ENCODE peak calls at places on chromosomes 6 and 20, in seven cellular contexts. One of them, this sample, is unnamed. For H3K4me1, the result is how much of the 10 kb centered on the place peaks cover.

GRCh38 chr6:121998631-121999030 is 400.8 kb upstream of the HSF2 start:
- DNase-seq in IMR-90: no peak
- DNase-seq in H9: no peak
- DNase-seq in mesendoderm: no peak
- DNase-seq in H1: no peak
- DNase-seq in trophoblast cell: no peak
- DNase-seq in neuronal stem cell: no peak
- DNase-seq in this sample: no peak

GRCh38 chr6:100472674-100473073 is 8.0 kb upstream of the SIM1 start:
- DNase-seq in mesendoderm: no peak
- DNase-seq in H9: no peak
- DNase-seq in H1: no peak
- DNase-seq in IMR-90: peak
- DNase-seq in trophoblast cell: peak
- DNase-seq in neuronal stem cell: no peak
- DNase-seq in this sample: peak

GRCh38 chr6:82955841-82956240 is 109.8 kb downstream of the UBE3D start:
- DNase-seq in neuronal stem cell: no peak
- DNase-seq in H1: no peak
- DNase-seq in H9: no peak
- DNase-seq in IMR-90: peak
- DNase-seq in trophoblast cell: peak
- DNase-seq in mesendoderm: no peak
- DNase-seq in this sample: peak

GRCh38 chr20:41356951-41357350 is 9.7 kb downstream of the EMILIN3 start:
- DNase-seq in H1: no peak
- DNase-seq in IMR-90: no peak
- DNase-seq in neuronal stem cell: no peak
- DNase-seq in H9: no peak
- DNase-seq in mesendoderm: no peak
- DNase-seq in trophoblast cell: no peak
- DNase-seq in this sample: no peak

GRCh38 chr6:37480951-37481597 is 18.6 kb downstream of the CCDC167 start:
- DNase-seq in mesendoderm: no peak
- DNase-seq in H1: no peak
- DNase-seq in trophoblast cell: no peak
- DNase-seq in IMR-90: no peak
- DNase-seq in H9: no peak
- DNase-seq in neuronal stem cell: no peak
- DNase-seq in this sample: no peak

GRCh38 chr20:35663813-35664543 is 722 bp downstream of the CPNE1 start:
- DNase-seq in IMR-90: peak
- DNase-seq in trophoblast cell: no peak
- DNase-seq in H9: peak
- DNase-seq in mesendoderm: peak
- DNase-seq in neuronal stem cell: peak
- DNase-seq in H1: no peak
- DNase-seq in this sample: peak

GRCh38 chr6:52976591-52977035 is 18.5 kb downstream of the GSTA4 start:
- DNase-seq in trophoblast cell: peak
- DNase-seq in mesendoderm: peak
- DNase-seq in IMR-90: no peak
- DNase-seq in neuronal stem cell: no peak
- DNase-seq in H1: no peak
- DNase-seq in H9: no peak
- DNase-seq in this sample: no peak

GRCh38 chr20:13099676-13100075 is 90.9 kb downstream of the SPTLC3 start:
- DNase-seq in neuronal stem cell: no peak
- DNase-seq in mesendoderm: no peak
- DNase-seq in H9: no peak
- DNase-seq in trophoblast cell: peak
- DNase-seq in IMR-90: peak
- DNase-seq in H1: no peak
- DNase-seq in this sample: no peak

GRCh38 chr20:61636531-61637116 is 384.6 kb downstream of the CDH4 start:
- DNase-seq in trophoblast cell: no peak
- DNase-seq in neuronal stem cell: no peak
- DNase-seq in IMR-90: no peak
- DNase-seq in H9: no peak
- DNase-seq in mesendoderm: no peak
- DNase-seq in H1: no peak
- DNase-seq in this sample: no peak

GRCh38 chr6:26195376-26195923 is 108.2 kb downstream of the HFE start:
- DNase-seq in H1: no peak
- DNase-seq in neuronal stem cell: peak
- DNase-seq in IMR-90: peak
- DNase-seq in H9: peak
- DNase-seq in mesendoderm: peak
- DNase-seq in trophoblast cell: peak
- DNase-seq in this sample: peak

GRCh38 chr6:166025149-166025898 is 142.3 kb downstream of the TBXT start:
- DNase-seq in trophoblast cell: no peak
- DNase-seq in H1: no peak
- DNase-seq in H9: no peak
- DNase-seq in mesendoderm: no peak
- DNase-seq in neuronal stem cell: no peak
- DNase-seq in IMR-90: peak
- DNase-seq in this sample: peak

GRCh38 chr6:119887671-119888070 is 538.1 kb upstream of the MAN1A1 start:
- DNase-seq in IMR-90: no peak
- DNase-seq in H9: no peak
- DNase-seq in mesendoderm: no peak
- DNase-seq in trophoblast cell: no peak
- DNase-seq in H1: no peak
- DNase-seq in neuronal stem cell: no peak
- DNase-seq in this sample: no peak

GRCh38 chr6:119891638-119892037 is 542.1 kb upstream of the MAN1A1 start:
- DNase-seq in neuronal stem cell: no peak
- DNase-seq in H9: no peak
- DNase-seq in IMR-90: no peak
- DNase-seq in mesendoderm: no peak
- DNase-seq in H1: no peak
- DNase-seq in trophoblast cell: no peak
- DNase-seq in this sample: no peak

GRCh38 chr6:119891206-119891605 is 541.6 kb upstream of the MAN1A1 start:
- DNase-seq in IMR-90: no peak
- DNase-seq in mesendoderm: no peak
- DNase-seq in trophoblast cell: peak
- DNase-seq in H9: no peak
- DNase-seq in H1: no peak
- DNase-seq in neuronal stem cell: no peak
- DNase-seq in this sample: no peak

GRCh38 chr6:119894801-119895200 is 545.2 kb upstream of the MAN1A1 start:
- DNase-seq in neuronal stem cell: no peak
- DNase-seq in trophoblast cell: no peak
- DNase-seq in H1: no peak
- DNase-seq in IMR-90: no peak
- DNase-seq in mesendoderm: no peak
- DNase-seq in H9: no peak
- DNase-seq in this sample: no peak

GRCh38 chr6:119890470-119890869 is 540.9 kb upstream of the MAN1A1 start:
- DNase-seq in neuronal stem cell: no peak
- DNase-seq in trophoblast cell: peak
- DNase-seq in mesendoderm: peak
- DNase-seq in IMR-90: no peak
- DNase-seq in H1: no peak
- DNase-seq in H9: no peak
- DNase-seq in this sample: no peak
- H3K4ac ChIP-seq in neuronal stem cell: no peak
- H3K4ac ChIP-seq in trophoblast cell: no peak
- H3K4ac ChIP-seq in mesendoderm: no peak
- H3K4ac ChIP-seq in IMR-90: no peak
- H3K4ac ChIP-seq in H1: no peak
- H3K4ac ChIP-seq in H9: no peak
- H3K4ac ChIP-seq in this sample: no peak

GRCh38 chr6:98827295-98828159 is 6.8 kb upstream of the POU3F2 start:
- DNase-seq in IMR-90: no peak
- DNase-seq in H9: peak
- DNase-seq in neuronal stem cell: peak
- DNase-seq in H1: no peak
- DNase-seq in mesendoderm: peak
- DNase-seq in trophoblast cell: no peak
- DNase-seq in this sample: no peak

GRCh38 chr6:98825602-98826230 is 8.7 kb upstream of the POU3F2 start:
- DNase-seq in H9: no peak
- DNase-seq in trophoblast cell: no peak
- DNase-seq in mesendoderm: no peak
- DNase-seq in H1: no peak
- DNase-seq in neuronal stem cell: peak
- DNase-seq in IMR-90: no peak
- DNase-seq in this sample: no peak

GRCh38 chr6:98831057-98832031 is 3.0 kb upstream of the POU3F2 start:
- DNase-seq in H9: peak
- DNase-seq in IMR-90: no peak
- DNase-seq in trophoblast cell: no peak
- DNase-seq in mesendoderm: no peak
- DNase-seq in H1: no peak
- DNase-seq in neuronal stem cell: peak
- DNase-seq in this sample: no peak

GRCh38 chr6:98828210-98828798 is 6.1 kb upstream of the POU3F2 start:
- DNase-seq in H1: no peak
- DNase-seq in mesendoderm: no peak
- DNase-seq in neuronal stem cell: peak
- DNase-seq in H9: no peak
- DNase-seq in IMR-90: no peak
- DNase-seq in trophoblast cell: no peak
- DNase-seq in this sample: no peak

DNA sequence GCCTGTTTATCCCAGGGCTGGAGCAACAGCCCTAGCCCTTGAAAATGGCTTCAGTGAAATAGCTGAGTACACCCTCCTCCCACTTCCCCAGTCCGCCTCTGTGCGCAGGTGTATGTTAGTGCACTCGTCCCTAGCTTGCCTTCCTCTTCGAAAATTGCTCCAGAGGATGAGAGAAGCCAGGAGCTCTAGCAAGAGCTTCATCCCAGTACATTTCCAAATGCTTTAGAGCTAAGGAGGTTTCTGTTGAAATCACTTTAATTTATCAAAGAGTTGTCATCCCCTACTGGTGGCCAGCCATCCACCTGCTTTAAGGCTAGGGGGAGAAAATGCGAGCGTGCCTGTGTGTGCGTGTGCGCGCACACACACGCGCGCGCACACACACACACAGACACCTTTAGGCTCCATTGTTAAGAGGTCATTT is 5.4 kb upstream of the POU3F2 start:
- DNase-seq in IMR-90: no peak
- DNase-seq in trophoblast cell: no peak
- DNase-seq in neuronal stem cell: peak
- DNase-seq in H9: peak
- DNase-seq in mesendoderm: peak
- DNase-seq in H1: no peak
- DNase-seq in this sample: no peak
- H3K4me1 ChIP-seq in IMR-90: under half
- H3K4me1 ChIP-seq in trophoblast cell: under half
- H3K4me1 ChIP-seq in neuronal stem cell: under half
- H3K4me1 ChIP-seq in H9: under half
- H3K4me1 ChIP-seq in mesendoderm: under half
- H3K4me1 ChIP-seq in H1: under half
- H3K4me1 ChIP-seq in this sample: under half

GRCh38 chr20:64062276-64062595 is 762 bp upstream of the TCEA2 start:
- DNase-seq in H1: no peak
- DNase-seq in neuronal stem cell: no peak
- DNase-seq in trophoblast cell: no peak
- DNase-seq in mesendoderm: no peak
- DNase-seq in IMR-90: no peak
- DNase-seq in H9: no peak
- DNase-seq in this sample: no peak
- H3K4ac ChIP-seq in H1: no peak
- H3K4ac ChIP-seq in neuronal stem cell: peak
- H3K4ac ChIP-seq in trophoblast cell: peak
- H3K4ac ChIP-seq in mesendoderm: no peak
- H3K4ac ChIP-seq in IMR-90: peak
- H3K4ac ChIP-seq in H9: no peak
- H3K4ac ChIP-seq in this sample: peak

GRCh38 chr20:31515775-31516107 is 1.5 kb downstream of the HM13 start:
- DNase-seq in IMR-90: no peak
- DNase-seq in trophoblast cell: no peak
- DNase-seq in H9: no peak
- DNase-seq in neuronal stem cell: no peak
- DNase-seq in mesendoderm: no peak
- DNase-seq in H1: no peak
- DNase-seq in this sample: no peak
- H3K4me1 ChIP-seq in IMR-90: under half
- H3K4me1 ChIP-seq in trophoblast cell: under half
- H3K4me1 ChIP-seq in H9: under half
- H3K4me1 ChIP-seq in neuronal stem cell: under half
- H3K4me1 ChIP-seq in mesendoderm: under half
- H3K4me1 ChIP-seq in H1: under half
- H3K4me1 ChIP-seq in this sample: under half

This sample was measured in mesenchymal stem cell.